ENCODE peak calls at places on chromosomes 6 and 20, in ten cellular contexts. One of them, this sample, is unnamed.
A peak's percentile ranks its signal among the peaks of the same experiment; 100 is the strongest.

GRCh38 chr20:31652917-31653385 is 15.2 kb downstream of the COX4I2 start:
- DNase-seq in GM12878: no peak
- DNase-seq in stomach: no peak
- DNase-seq in H1: no peak
- DNase-seq in breast epithelium: no peak
- DNase-seq in GM23338: no peak
- DNase-seq in prostate gland: peak; percentile 51
- DNase-seq in upper lobe of left lung: no peak
- DNase-seq in HepG2: no peak
- DNase-seq in K562: no peak
- DNase-seq in this sample: no peak

GRCh38 chr20:37310951-37311350 is 21.5 kb downstream of the MANBAL start:
- DNase-seq in GM12878: no peak
- DNase-seq in stomach: no peak
- DNase-seq in H1: no peak
- DNase-seq in breast epithelium: no peak
- DNase-seq in GM23338: no peak
- DNase-seq in prostate gland: no peak
- DNase-seq in upper lobe of left lung: peak; percentile 61
- DNase-seq in HepG2: no peak
- DNase-seq in K562: no peak
- DNase-seq in this sample: no peak

GRCh38 chr6:148203970-148204369 is 138.7 kb upstream of the SASH1 start:
- DNase-seq in GM12878: peak; percentile 66
- DNase-seq in stomach: no peak
- DNase-seq in H1: no peak
- DNase-seq in breast epithelium: no peak
- DNase-seq in GM23338: no peak
- DNase-seq in prostate gland: no peak
- DNase-seq in upper lobe of left lung: no peak
- DNase-seq in HepG2: no peak
- DNase-seq in K562: no peak
- DNase-seq in this sample: peak; percentile 54

GRCh38 chr20:51810155-51811039 is 8.1 kb upstream of the SALL4 start:
- DNase-seq in GM12878: no peak
- DNase-seq in stomach: no peak
- DNase-seq in H1: no peak
- DNase-seq in breast epithelium: no peak
- DNase-seq in GM23338: peak; percentile 60
- DNase-seq in prostate gland: no peak
- DNase-seq in upper lobe of left lung: no peak
- DNase-seq in HepG2: peak; percentile 48
- DNase-seq in K562: no peak
- DNase-seq in this sample: no peak

GRCh38 chr6:37792457-37793039 is 27.0 kb upstream of the ZFAND3 start:
- DNase-seq in GM12878: no peak
- DNase-seq in stomach: no peak
- DNase-seq in H1: no peak
- DNase-seq in breast epithelium: no peak
- DNase-seq in GM23338: no peak
- DNase-seq in prostate gland: no peak
- DNase-seq in upper lobe of left lung: no peak
- DNase-seq in HepG2: no peak
- DNase-seq in K562: no peak
- DNase-seq in this sample: no peak

GRCh38 chr6:119481981-119482380 is 132.4 kb upstream of the MAN1A1 start:
- DNase-seq in GM12878: no peak
- DNase-seq in stomach: no peak
- DNase-seq in H1: no peak
- DNase-seq in breast epithelium: no peak
- DNase-seq in GM23338: no peak
- DNase-seq in prostate gland: no peak
- DNase-seq in upper lobe of left lung: no peak
- DNase-seq in HepG2: no peak
- DNase-seq in K562: no peak
- DNase-seq in this sample: no peak

GRCh38 chr6:170480045-170480714 is 72.9 kb downstream of the PSMB1 start:
- DNase-seq in GM12878: no peak
- DNase-seq in stomach: peak; percentile 40
- DNase-seq in H1: peak; percentile 2
- DNase-seq in breast epithelium: no peak
- DNase-seq in GM23338: peak; percentile 56
- DNase-seq in prostate gland: no peak
- DNase-seq in upper lobe of left lung: no peak
- DNase-seq in HepG2: no peak
- DNase-seq in K562: no peak
- DNase-seq in this sample: no peak

GRCh38 chr6:2708456-2708855 is 42.3 kb downstream of the MYLK4 start:
- DNase-seq in GM12878: no peak
- DNase-seq in stomach: no peak
- DNase-seq in H1: no peak
- DNase-seq in breast epithelium: no peak
- DNase-seq in GM23338: no peak
- DNase-seq in prostate gland: no peak
- DNase-seq in upper lobe of left lung: no peak
- DNase-seq in HepG2: no peak
- DNase-seq in K562: no peak
- DNase-seq in this sample: no peak

GRCh38 chr6:84652356-84653026 is 111.9 kb downstream of the TBX18 start:
- DNase-seq in GM12878: no peak
- DNase-seq in stomach: no peak
- DNase-seq in H1: no peak
- DNase-seq in breast epithelium: no peak
- DNase-seq in GM23338: no peak
- DNase-seq in prostate gland: no peak
- DNase-seq in upper lobe of left lung: no peak
- DNase-seq in HepG2: no peak
- DNase-seq in K562: no peak
- DNase-seq in this sample: no peak

GRCh38 chr6:118697554-118697953 is 46.2 kb upstream of the CEP85L start:
- DNase-seq in GM12878: no peak
- DNase-seq in stomach: no peak
- DNase-seq in H1: no peak
- DNase-seq in breast epithelium: no peak
- DNase-seq in GM23338: no peak
- DNase-seq in prostate gland: no peak
- DNase-seq in upper lobe of left lung: no peak
- DNase-seq in HepG2: no peak
- DNase-seq in K562: no peak
- DNase-seq in this sample: no peak

GRCh38 chr6:97947841-97948240 is 664.8 kb upstream of the MMS22L start:
- DNase-seq in GM12878: no peak
- DNase-seq in stomach: peak; percentile 71
- DNase-seq in H1: no peak
- DNase-seq in breast epithelium: peak; percentile 51
- DNase-seq in GM23338: no peak
- DNase-seq in prostate gland: peak; percentile 6
- DNase-seq in upper lobe of left lung: no peak
- DNase-seq in HepG2: peak; percentile 1
- DNase-seq in K562: no peak
- DNase-seq in this sample: no peak

GRCh38 chr6:43968110-43968965 is 158.9 kb downstream of the MRPL14 start:
- DNase-seq in GM12878: no peak
- DNase-seq in stomach: no peak
- DNase-seq in H1: no peak
- DNase-seq in breast epithelium: no peak
- DNase-seq in GM23338: no peak
- DNase-seq in prostate gland: no peak
- DNase-seq in upper lobe of left lung: peak; percentile 36
- DNase-seq in HepG2: no peak
- DNase-seq in K562: no peak
- DNase-seq in this sample: no peak
- H3K27ac ChIP-seq in GM12878: no peak overlapping the region
- H3K27ac ChIP-seq in stomach: no peak overlapping the region
- H3K27ac ChIP-seq in H1: no peak overlapping the region
- H3K27ac ChIP-seq in breast epithelium: no peak overlapping the region
- H3K27ac ChIP-seq in GM23338: no peak overlapping the region
- H3K27ac ChIP-seq in prostate gland: no peak overlapping the region
- H3K27ac ChIP-seq in upper lobe of left lung: no peak overlapping the region
- H3K27ac ChIP-seq in HepG2: no peak overlapping the region
- H3K27ac ChIP-seq in K562: peak overlapping the region; percentile 74
- H3K27ac ChIP-seq in this sample: no peak overlapping the region

GRCh38 chr6:166032366-166033171 is 135.1 kb downstream of the TBXT start:
- DNase-seq in GM12878: no peak
- DNase-seq in stomach: no peak
- DNase-seq in H1: no peak
- DNase-seq in breast epithelium: no peak
- DNase-seq in GM23338: peak; percentile 81
- DNase-seq in prostate gland: no peak
- DNase-seq in upper lobe of left lung: no peak
- DNase-seq in HepG2: no peak
- DNase-seq in K562: no peak
- DNase-seq in this sample: no peak
- TF ChIP-seq POLR2AphosphoS5 in GM12878: no peak
- TF ChIP-seq POLR2AphosphoS5 in stomach: peak; percentile 9
- TF ChIP-seq POLR2AphosphoS5 in H1: no peak
- TF ChIP-seq POLR2AphosphoS5 in breast epithelium: no peak
- TF ChIP-seq POLR2AphosphoS5 in GM23338: no peak
- TF ChIP-seq POLR2AphosphoS5 in prostate gland: no peak
- TF ChIP-seq POLR2AphosphoS5 in upper lobe of left lung: no peak
- TF ChIP-seq POLR2AphosphoS5 in HepG2: no peak
- TF ChIP-seq POLR2AphosphoS5 in K562: no peak
- TF ChIP-seq POLR2AphosphoS5 in this sample: no peak

GRCh38 chr20:5190444-5190843 is 63.6 kb downstream of the CDS2 start:
- DNase-seq in GM12878: no peak
- DNase-seq in stomach: no peak
- DNase-seq in H1: no peak
- DNase-seq in breast epithelium: no peak
- DNase-seq in GM23338: no peak
- DNase-seq in prostate gland: no peak
- DNase-seq in upper lobe of left lung: no peak
- DNase-seq in HepG2: no peak
- DNase-seq in K562: no peak
- DNase-seq in this sample: no peak
- TF ChIP-seq CTCF in GM12878: no peak
- TF ChIP-seq CTCF in stomach: no peak
- TF ChIP-seq CTCF in H1: no peak
- TF ChIP-seq CTCF in breast epithelium: no peak
- TF ChIP-seq CTCF in GM23338: no peak
- TF ChIP-seq CTCF in prostate gland: no peak
- TF ChIP-seq CTCF in upper lobe of left lung: no peak
- TF ChIP-seq CTCF in HepG2: no peak
- TF ChIP-seq CTCF in K562: no peak
- TF ChIP-seq CTCF in this sample: no peak

DNA sequence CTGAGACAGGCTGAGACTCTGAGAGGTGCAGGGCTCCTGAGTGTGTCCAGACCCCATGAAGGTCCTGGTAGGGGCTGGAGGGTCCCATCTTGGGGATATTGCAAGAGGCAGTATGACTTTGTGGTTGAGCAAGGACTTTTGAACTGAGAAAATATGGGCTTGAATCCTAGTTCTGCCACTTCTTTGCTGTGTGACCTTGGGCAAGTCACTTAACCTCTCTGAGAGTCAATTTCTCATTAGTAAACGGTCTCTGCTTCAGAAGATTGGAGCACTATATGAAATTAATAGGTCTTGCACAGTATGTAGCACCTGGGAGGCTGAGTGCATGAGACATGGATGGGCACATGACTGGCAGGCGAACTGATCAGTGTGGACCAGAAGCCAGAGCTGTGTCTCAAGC is 42.7 kb downstream of the TFEB start:
- DNase-seq in GM12878: no peak
- DNase-seq in stomach: no peak
- DNase-seq in H1: no peak
- DNase-seq in breast epithelium: no peak
- DNase-seq in GM23338: no peak
- DNase-seq in prostate gland: no peak
- DNase-seq in upper lobe of left lung: no peak
- DNase-seq in HepG2: no peak
- DNase-seq in K562: no peak
- DNase-seq in this sample: no peak
- H3K27ac ChIP-seq in GM12878: no peak overlapping the region
- H3K27ac ChIP-seq in stomach: no peak overlapping the region
- H3K27ac ChIP-seq in H1: no peak overlapping the region
- H3K27ac ChIP-seq in breast epithelium: no peak overlapping the region
- H3K27ac ChIP-seq in GM23338: no peak overlapping the region
- H3K27ac ChIP-seq in prostate gland: no peak overlapping the region
- H3K27ac ChIP-seq in upper lobe of left lung: no peak overlapping the region
- H3K27ac ChIP-seq in HepG2: no peak overlapping the region
- H3K27ac ChIP-seq in K562: no peak overlapping the region
- H3K27ac ChIP-seq in this sample: no peak overlapping the region

This sample was measured in HL-60.